ENCODE peak calls at places on chromosomes 5 and 9, in five cellular contexts. One of them, this sample, is unnamed.
A peak's percentile ranks its signal among the peaks of the same experiment; 100 is the strongest.

GRCh38 chr9:125995706-125996105 is 248.5 kb downstream of the PBX3 start:
- DNase-seq in NB4: no peak
- DNase-seq in MV-4-11: no peak
- DNase-seq in dorsolateral prefrontal cortex: peak; percentile 21
- DNase-seq in activated CD8-positive, alpha-beta memory T cell treated with anti-CD3 and anti-CD28 coated beads, Interleukin-2, amount 10 ng/mL, durations not matched to agents 7 days and 5 days: no peak
- DNase-seq in this sample: no peak

GRCh38 chr9:88532320-88532719 is 2.7 kb upstream of the NXNL2 start:
- DNase-seq in NB4: peak; percentile 96
- DNase-seq in MV-4-11: peak; percentile 72
- DNase-seq in dorsolateral prefrontal cortex: no peak
- DNase-seq in activated CD8-positive, alpha-beta memory T cell treated with anti-CD3 and anti-CD28 coated beads, Interleukin-2, amount 10 ng/mL, durations not matched to agents 7 days and 5 days: no peak
- DNase-seq in this sample: no peak

GRCh38 chr9:134778156-134778555 is 102.5 kb upstream of the FCN2 start:
- DNase-seq in NB4: no peak
- DNase-seq in MV-4-11: no peak
- DNase-seq in dorsolateral prefrontal cortex: peak; percentile 63
- DNase-seq in activated CD8-positive, alpha-beta memory T cell treated with anti-CD3 and anti-CD28 coated beads, Interleukin-2, amount 10 ng/mL, durations not matched to agents 7 days and 5 days: no peak
- DNase-seq in this sample: no peak

GRCh38 chr9:76026796-76027195 is 136.3 kb downstream of the PCSK5 start:
- DNase-seq in NB4: no peak
- DNase-seq in MV-4-11: no peak
- DNase-seq in dorsolateral prefrontal cortex: no peak
- DNase-seq in activated CD8-positive, alpha-beta memory T cell treated with anti-CD3 and anti-CD28 coated beads, Interleukin-2, amount 10 ng/mL, durations not matched to agents 7 days and 5 days: no peak
- DNase-seq in this sample: no peak

GRCh38 chr9:136799854-136800657 is 3.9 kb downstream of the CCDC183 start:
- DNase-seq in NB4: peak; percentile 83
- DNase-seq in MV-4-11: peak; percentile 61
- DNase-seq in dorsolateral prefrontal cortex: peak; percentile 82
- DNase-seq in activated CD8-positive, alpha-beta memory T cell treated with anti-CD3 and anti-CD28 coated beads, Interleukin-2, amount 10 ng/mL, durations not matched to agents 7 days and 5 days: peak; percentile 92
- DNase-seq in this sample: peak; percentile 94

GRCh38 chr9:23492126-23493002 is 333.7 kb downstream of the ELAVL2 start:
- DNase-seq in NB4: peak; percentile 20
- DNase-seq in MV-4-11: peak; percentile 33
- DNase-seq in dorsolateral prefrontal cortex: no peak
- DNase-seq in activated CD8-positive, alpha-beta memory T cell treated with anti-CD3 and anti-CD28 coated beads, Interleukin-2, amount 10 ng/mL, durations not matched to agents 7 days and 5 days: no peak
- DNase-seq in this sample: peak; percentile 96

GRCh38 chr5:118040496-118040895 is 947.9 kb downstream of the DTWD2 start:
- DNase-seq in NB4: no peak
- DNase-seq in MV-4-11: no peak
- DNase-seq in dorsolateral prefrontal cortex: no peak
- DNase-seq in activated CD8-positive, alpha-beta memory T cell treated with anti-CD3 and anti-CD28 coated beads, Interleukin-2, amount 10 ng/mL, durations not matched to agents 7 days and 5 days: no peak
- DNase-seq in this sample: no peak

GRCh38 chr5:91382530-91383026 is 539 bp downstream of the ARRDC3 start:
- DNase-seq in NB4: peak; percentile 67
- DNase-seq in MV-4-11: peak; percentile 22
- DNase-seq in dorsolateral prefrontal cortex: no peak
- DNase-seq in activated CD8-positive, alpha-beta memory T cell treated with anti-CD3 and anti-CD28 coated beads, Interleukin-2, amount 10 ng/mL, durations not matched to agents 7 days and 5 days: peak; percentile 60
- DNase-seq in this sample: peak; percentile 72

GRCh38 chr9:122180633-122181032 is 20.9 kb downstream of the MORN5 start:
- DNase-seq in NB4: peak; percentile 64
- DNase-seq in MV-4-11: peak; percentile 25
- DNase-seq in dorsolateral prefrontal cortex: no peak
- DNase-seq in activated CD8-positive, alpha-beta memory T cell treated with anti-CD3 and anti-CD28 coated beads, Interleukin-2, amount 10 ng/mL, durations not matched to agents 7 days and 5 days: no peak
- DNase-seq in this sample: peak; percentile 75

GRCh38 chr5:26259081-26259480 is 779.3 kb downstream of the CDH9 start:
- DNase-seq in NB4: no peak
- DNase-seq in MV-4-11: no peak
- DNase-seq in dorsolateral prefrontal cortex: no peak
- DNase-seq in activated CD8-positive, alpha-beta memory T cell treated with anti-CD3 and anti-CD28 coated beads, Interleukin-2, amount 10 ng/mL, durations not matched to agents 7 days and 5 days: no peak
- DNase-seq in this sample: no peak

GRCh38 chr5:168227001-168227400 is 64.4 kb upstream of the WWC1 start:
- DNase-seq in NB4: no peak
- DNase-seq in MV-4-11: no peak
- DNase-seq in dorsolateral prefrontal cortex: no peak
- DNase-seq in activated CD8-positive, alpha-beta memory T cell treated with anti-CD3 and anti-CD28 coated beads, Interleukin-2, amount 10 ng/mL, durations not matched to agents 7 days and 5 days: no peak
- DNase-seq in this sample: no peak

GRCh38 chr5:132257131-132258101 is at the start of gene PDLIM4:
- DNase-seq in NB4: no peak
- DNase-seq in MV-4-11: no peak
- DNase-seq in dorsolateral prefrontal cortex: no peak
- DNase-seq in activated CD8-positive, alpha-beta memory T cell treated with anti-CD3 and anti-CD28 coated beads, Interleukin-2, amount 10 ng/mL, durations not matched to agents 7 days and 5 days: peak; percentile 36
- DNase-seq in this sample: no peak

GRCh38 chr9:110578896-110579752 is at the start of gene SVEP1:
- DNase-seq in NB4: no peak
- DNase-seq in MV-4-11: peak; percentile 28
- DNase-seq in dorsolateral prefrontal cortex: peak; percentile 67
- DNase-seq in activated CD8-positive, alpha-beta memory T cell treated with anti-CD3 and anti-CD28 coated beads, Interleukin-2, amount 10 ng/mL, durations not matched to agents 7 days and 5 days: no peak
- DNase-seq in this sample: no peak

GRCh38 chr5:180691046-180691445 is 41.6 kb upstream of the FLT4 start:
- DNase-seq in NB4: no peak
- DNase-seq in MV-4-11: no peak
- DNase-seq in dorsolateral prefrontal cortex: no peak
- DNase-seq in activated CD8-positive, alpha-beta memory T cell treated with anti-CD3 and anti-CD28 coated beads, Interleukin-2, amount 10 ng/mL, durations not matched to agents 7 days and 5 days: no peak
- DNase-seq in this sample: no peak

GRCh38 chr9:104503440-104503839 is 623 bp upstream of the OR13F1 start:
- DNase-seq in NB4: no peak
- DNase-seq in MV-4-11: no peak
- DNase-seq in dorsolateral prefrontal cortex: no peak
- DNase-seq in activated CD8-positive, alpha-beta memory T cell treated with anti-CD3 and anti-CD28 coated beads, Interleukin-2, amount 10 ng/mL, durations not matched to agents 7 days and 5 days: no peak
- DNase-seq in this sample: no peak

This sample was measured in OCI-M1.